ENCODE peak calls at places on chromosomes 12 and 14, in six cellular contexts. One of them, this sample, is unnamed.

GRCh38 chr14:102663031-102663430 is 70.6 kb downstream of the RCOR1 start:
- DNase-seq in CD4-positive, alpha-beta T cell: no peak
- DNase-seq in mucosa of descending colon: no peak
- DNase-seq in choroid plexus epithelial cell: peak; percentile 17
- DNase-seq in fibroblast of lung: no peak
- DNase-seq in heart right ventricle: no peak
- DNase-seq in this sample: no peak

GRCh38 chr12:43151406-43152080 is 400.5 kb downstream of the ADAMTS20 start:
- DNase-seq in choroid plexus epithelial cell: no peak
- DNase-seq in heart right ventricle: no peak
- DNase-seq in CD4-positive, alpha-beta T cell: no peak
- DNase-seq in mucosa of descending colon: no peak
- DNase-seq in fibroblast of lung: no peak
- DNase-seq in this sample: no peak

GRCh38 chr12:129193263-129193871 is 340.1 kb downstream of the GLT1D1 start:
- DNase-seq in mucosa of descending colon: no peak
- DNase-seq in fibroblast of lung: no peak
- DNase-seq in heart right ventricle: no peak
- DNase-seq in choroid plexus epithelial cell: peak; percentile 34
- DNase-seq in CD4-positive, alpha-beta T cell: no peak
- DNase-seq in this sample: no peak

GRCh38 chr14:93286212-93286890 is 46.5 kb downstream of the BTBD7 start:
- DNase-seq in mucosa of descending colon: no peak
- DNase-seq in choroid plexus epithelial cell: peak; percentile 38
- DNase-seq in heart right ventricle: no peak
- DNase-seq in fibroblast of lung: no peak
- DNase-seq in CD4-positive, alpha-beta T cell: no peak
- DNase-seq in this sample: no peak

GRCh38 chr12:11763760-11764520 is 114.5 kb downstream of the ETV6 start:
- DNase-seq in mucosa of descending colon: no peak
- DNase-seq in heart right ventricle: no peak
- DNase-seq in fibroblast of lung: peak; percentile 33
- DNase-seq in choroid plexus epithelial cell: peak; percentile 84
- DNase-seq in CD4-positive, alpha-beta T cell: no peak
- DNase-seq in this sample: no peak

GRCh38 chr12:57522887-57523705 is 472 bp downstream of the MBD6 start:
- DNase-seq in CD4-positive, alpha-beta T cell: peak; percentile 16
- DNase-seq in mucosa of descending colon: peak; percentile 84
- DNase-seq in choroid plexus epithelial cell: peak; percentile 69
- DNase-seq in fibroblast of lung: peak; percentile 75
- DNase-seq in heart right ventricle: peak; percentile 67
- DNase-seq in this sample: no peak

GRCh38 chr12:130041983-130042812 is 120.1 kb upstream of the FZD10 start:
- DNase-seq in choroid plexus epithelial cell: no peak
- DNase-seq in mucosa of descending colon: no peak
- DNase-seq in heart right ventricle: peak; percentile 37
- DNase-seq in fibroblast of lung: no peak
- DNase-seq in CD4-positive, alpha-beta T cell: peak; percentile 14
- DNase-seq in this sample: no peak

GRCh38 chr12:64877363-64878004 is 53.0 kb downstream of the TBC1D30 start:
- DNase-seq in CD4-positive, alpha-beta T cell: no peak
- DNase-seq in choroid plexus epithelial cell: no peak
- DNase-seq in fibroblast of lung: no peak
- DNase-seq in heart right ventricle: no peak
- DNase-seq in mucosa of descending colon: no peak
- DNase-seq in this sample: no peak

GRCh38 chr14:22920697-22921096 is 1.7 kb upstream of the RBM23 start:
- DNase-seq in heart right ventricle: peak; percentile 46
- DNase-seq in choroid plexus epithelial cell: no peak
- DNase-seq in mucosa of descending colon: no peak
- DNase-seq in fibroblast of lung: no peak
- DNase-seq in CD4-positive, alpha-beta T cell: no peak
- DNase-seq in this sample: no peak

GRCh38 chr12:88339966-88340365 is 197.9 kb downstream of the TMTC3 start:
- DNase-seq in fibroblast of lung: peak; percentile 22
- DNase-seq in CD4-positive, alpha-beta T cell: no peak
- DNase-seq in mucosa of descending colon: no peak
- DNase-seq in choroid plexus epithelial cell: peak; percentile 30
- DNase-seq in heart right ventricle: no peak
- DNase-seq in this sample: no peak

GRCh38 chr12:12166751-12167150 is 96.0 kb downstream of the BCL2L14 start:
- DNase-seq in CD4-positive, alpha-beta T cell: no peak
- DNase-seq in fibroblast of lung: no peak
- DNase-seq in heart right ventricle: no peak
- DNase-seq in mucosa of descending colon: no peak
- DNase-seq in choroid plexus epithelial cell: no peak
- DNase-seq in this sample: no peak

GRCh38 chr12:124776126-124776513 is 87.5 kb downstream of the SCARB1 start:
- DNase-seq in choroid plexus epithelial cell: peak; percentile 49
- DNase-seq in mucosa of descending colon: no peak
- DNase-seq in heart right ventricle: no peak
- DNase-seq in CD4-positive, alpha-beta T cell: no peak
- DNase-seq in fibroblast of lung: no peak
- DNase-seq in this sample: no peak

GRCh38 chr12:108828774-108829173 is 28.6 kb downstream of the SSH1 start:
- DNase-seq in fibroblast of lung: peak; percentile 74
- DNase-seq in heart right ventricle: no peak
- DNase-seq in mucosa of descending colon: no peak
- DNase-seq in CD4-positive, alpha-beta T cell: no peak
- DNase-seq in choroid plexus epithelial cell: peak; percentile 85
- DNase-seq in this sample: no peak

GRCh38 chr14:54676822-54677708 is 110.1 kb downstream of the SAMD4A start:
- DNase-seq in fibroblast of lung: peak; percentile 93
- DNase-seq in heart right ventricle: no peak
- DNase-seq in CD4-positive, alpha-beta T cell: no peak
- DNase-seq in mucosa of descending colon: no peak
- DNase-seq in choroid plexus epithelial cell: peak; percentile 93
- DNase-seq in this sample: no peak

GRCh38 chr12:43789941-43790340 is 16.2 kb downstream of the TWF1 start:
- DNase-seq in choroid plexus epithelial cell: peak; percentile 68
- DNase-seq in fibroblast of lung: peak; percentile 63
- DNase-seq in CD4-positive, alpha-beta T cell: no peak
- DNase-seq in mucosa of descending colon: no peak
- DNase-seq in heart right ventricle: no peak
- DNase-seq in this sample: no peak

GRCh38 chr14:74251546-74252030 is 12.3 kb downstream of the VSX2 start:
- DNase-seq in choroid plexus epithelial cell: peak; percentile 89
- DNase-seq in CD4-positive, alpha-beta T cell: peak; percentile 53
- DNase-seq in fibroblast of lung: peak; percentile 78
- DNase-seq in mucosa of descending colon: no peak
- DNase-seq in heart right ventricle: peak; percentile 64
- DNase-seq in this sample: no peak
- TF ChIP-seq CTCF in choroid plexus epithelial cell: peak; percentile 95
- TF ChIP-seq CTCF in CD4-positive, alpha-beta T cell: peak; percentile 89
- TF ChIP-seq CTCF in fibroblast of lung: peak; percentile 86
- TF ChIP-seq CTCF in mucosa of descending colon: peak; percentile 78
- TF ChIP-seq CTCF in heart right ventricle: peak; percentile 70
- TF ChIP-seq CTCF in this sample: no peak

DNA sequence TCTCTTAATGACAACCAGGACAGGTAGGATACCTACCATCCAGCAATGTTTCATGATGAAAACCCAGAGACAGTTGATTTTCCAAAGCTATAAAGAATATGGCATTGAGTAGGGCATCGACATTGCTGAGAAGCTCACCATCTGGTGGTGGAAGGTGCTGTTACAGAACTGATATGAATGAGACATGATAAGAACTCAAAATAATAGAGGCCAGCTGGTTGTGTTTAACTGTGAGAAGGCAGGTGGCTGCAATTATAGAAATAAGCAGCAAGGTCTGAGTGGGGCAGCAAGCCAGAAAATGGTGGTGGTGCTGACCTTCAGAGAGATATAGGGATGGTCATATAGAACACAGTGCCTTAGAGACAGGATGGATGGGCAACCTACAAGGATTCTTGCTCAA is 449.7 kb downstream of the BTG1 start:
- DNase-seq in CD4-positive, alpha-beta T cell: no peak
- DNase-seq in fibroblast of lung: no peak
- DNase-seq in mucosa of descending colon: no peak
- DNase-seq in heart right ventricle: no peak
- DNase-seq in choroid plexus epithelial cell: peak; percentile 5
- DNase-seq in this sample: no peak
- TF ChIP-seq CTCF in CD4-positive, alpha-beta T cell: no peak
- TF ChIP-seq CTCF in fibroblast of lung: no peak
- TF ChIP-seq CTCF in mucosa of descending colon: no peak
- TF ChIP-seq CTCF in heart right ventricle: no peak
- TF ChIP-seq CTCF in choroid plexus epithelial cell: peak; percentile 14
- TF ChIP-seq CTCF in this sample: no peak

DNA sequence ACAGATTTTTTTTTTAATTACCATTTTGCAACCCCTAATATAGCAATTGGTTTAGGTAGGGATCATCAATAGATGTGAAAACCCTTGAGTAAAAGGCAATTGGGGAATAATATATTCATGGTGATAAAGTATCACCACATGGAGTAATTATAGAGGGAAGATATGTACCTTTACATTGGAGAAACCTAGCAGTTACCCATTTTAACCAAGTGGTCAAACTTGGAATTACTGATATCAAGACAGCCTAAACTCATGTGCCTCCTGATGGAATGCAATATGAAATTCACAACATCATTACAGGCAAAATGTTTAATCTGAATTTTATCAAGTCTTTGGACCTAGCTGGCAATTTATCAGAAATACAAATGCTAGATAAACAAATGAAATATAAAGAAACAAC is 6.7 kb upstream of the SLC10A1 start:
- DNase-seq in fibroblast of lung: no peak
- DNase-seq in mucosa of descending colon: no peak
- DNase-seq in choroid plexus epithelial cell: peak; percentile 30
- DNase-seq in CD4-positive, alpha-beta T cell: no peak
- DNase-seq in heart right ventricle: no peak
- DNase-seq in this sample: no peak
- TF ChIP-seq CTCF in fibroblast of lung: no peak
- TF ChIP-seq CTCF in mucosa of descending colon: no peak
- TF ChIP-seq CTCF in choroid plexus epithelial cell: no peak
- TF ChIP-seq CTCF in CD4-positive, alpha-beta T cell: no peak
- TF ChIP-seq CTCF in heart right ventricle: no peak
- TF ChIP-seq CTCF in this sample: no peak

GRCh38 chr12:117192057-117192456 is 1.8 kb upstream of the FBXO21 start:
- DNase-seq in CD4-positive, alpha-beta T cell: no peak
- DNase-seq in fibroblast of lung: no peak
- DNase-seq in choroid plexus epithelial cell: peak; percentile 10
- DNase-seq in heart right ventricle: no peak
- DNase-seq in mucosa of descending colon: no peak
- DNase-seq in this sample: no peak

GRCh38 chr12:117189725-117190209 is 503 bp downstream of the FBXO21 start:
- DNase-seq in CD4-positive, alpha-beta T cell: no peak
- DNase-seq in heart right ventricle: peak; percentile 27
- DNase-seq in fibroblast of lung: peak; percentile 40
- DNase-seq in choroid plexus epithelial cell: peak; percentile 27
- DNase-seq in mucosa of descending colon: peak; percentile 59
- DNase-seq in this sample: no peak

GRCh38 chr12:117190210-117190781 is at the start of gene FBXO21:
- DNase-seq in choroid plexus epithelial cell: peak; percentile 83
- DNase-seq in heart right ventricle: peak; percentile 93
- DNase-seq in mucosa of descending colon: peak; percentile 92
- DNase-seq in CD4-positive, alpha-beta T cell: peak; percentile 92
- DNase-seq in fibroblast of lung: peak; percentile 79
- DNase-seq in this sample: peak; percentile 71

GRCh38 chr12:117188121-117188665 is 2.1 kb downstream of the FBXO21 start:
- DNase-seq in choroid plexus epithelial cell: no peak
- DNase-seq in mucosa of descending colon: no peak
- DNase-seq in fibroblast of lung: no peak
- DNase-seq in heart right ventricle: no peak
- DNase-seq in CD4-positive, alpha-beta T cell: no peak
- DNase-seq in this sample: no peak

DNA sequence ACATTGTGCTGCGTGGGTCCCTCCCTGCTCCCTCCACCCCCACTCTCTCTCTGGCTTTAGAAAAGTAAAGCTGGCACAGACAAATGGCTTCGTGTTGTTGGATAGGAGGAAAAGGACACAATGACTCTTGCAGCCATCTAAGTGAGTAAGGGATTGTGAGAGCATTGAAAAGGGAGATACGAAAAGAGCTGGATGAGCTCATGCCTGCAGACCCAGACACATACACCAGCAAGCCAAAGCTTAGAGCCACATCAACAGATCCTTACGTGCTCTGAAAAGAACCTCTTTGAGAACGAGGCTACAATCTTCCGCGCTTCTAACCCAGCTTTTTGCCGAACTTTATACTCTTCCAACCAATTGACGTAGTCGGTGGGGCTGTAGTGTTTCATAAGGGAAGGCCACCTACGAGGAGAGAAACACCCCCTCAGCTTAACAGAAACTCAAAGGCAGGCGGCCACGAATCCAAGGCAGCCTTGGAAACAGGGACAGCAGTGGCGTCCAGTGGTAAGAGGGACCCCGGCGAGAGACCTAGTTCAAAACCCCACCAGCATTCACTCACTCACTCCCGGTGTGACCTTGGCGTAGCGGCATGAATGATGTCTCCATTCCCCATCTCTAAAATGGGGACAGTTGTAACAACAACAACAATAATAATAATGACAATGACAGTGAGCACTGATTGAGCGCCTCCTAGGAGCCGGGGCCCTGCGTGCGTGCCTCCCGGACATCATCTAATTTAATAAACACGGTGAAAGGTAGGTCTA is 1.1 kb downstream of the FBXO21 start:
- DNase-seq in CD4-positive, alpha-beta T cell: no peak
- DNase-seq in mucosa of descending colon: no peak
- DNase-seq in heart right ventricle: no peak
- DNase-seq in choroid plexus epithelial cell: peak; percentile 61
- DNase-seq in fibroblast of lung: peak; percentile 57
- DNase-seq in this sample: no peak
- TF ChIP-seq CTCF in CD4-positive, alpha-beta T cell: no peak
- TF ChIP-seq CTCF in mucosa of descending colon: no peak
- TF ChIP-seq CTCF in heart right ventricle: no peak
- TF ChIP-seq CTCF in choroid plexus epithelial cell: no peak
- TF ChIP-seq CTCF in fibroblast of lung: no peak
- TF ChIP-seq CTCF in this sample: no peak